ENCODE peak calls at places on chromosomes 2 and 18, in eight cellular contexts. M is heart right ventricle; F is tibial artery; Y is gastrocnemius medialis; N is CD8-positive, alpha-beta memory T cell; T is left ventricle myocardium inferior; B is body of pancreas; S is breast epithelium. V is an unnamed sample.

GRCh38 chr18:47265197-47265596 is 13.7 kb upstream of the SKOR2 start:
- DNase-seq in M (no peak), F (no peak), Y (no peak), N (no peak), T (no peak), B (no peak), S (no peak), V (no peak)

GRCh38 chr2:68594674-68595492 is 48.5 kb upstream of the PROKR1 start:
- DNase-seq in M (peak; percentile 10), F (no peak), Y (no peak), N (peak; percentile 37), T (peak; percentile 21), B (peak; percentile 47), S (no peak), V (no peak)

GRCh38 chr2:20617892-20618467 is 32.9 kb downstream of the HS1BP3 start:
- DNase-seq in M (peak; percentile 98), F (peak; percentile 100), Y (peak; percentile 99), N (no peak), T (peak; percentile 98), B (peak; percentile 97), S (peak; percentile 84), V (peak; percentile 98)

GRCh38 chr2:12556762-12557161 is 160.0 kb upstream of the TRIB2 start:
- DNase-seq in M (no peak), F (no peak), Y (no peak), N (no peak), T (no peak), B (no peak), S (no peak), V (no peak)

GRCh38 chr2:17539993-17540812 is at the start of gene VSNL1:
- DNase-seq in M (peak; percentile 76), F (peak; percentile 82), Y (peak; percentile 51), N (no peak), T (peak; percentile 73), B (peak; percentile 92), S (peak; percentile 78), V (peak; percentile 5)

GRCh38 chr2:45345331-45346305 is 265.4 kb downstream of the SRBD1 start:
- DNase-seq in M (no peak), F (no peak), Y (no peak), N (no peak), T (no peak), B (no peak), S (no peak), V (no peak)

GRCh38 chr2:231016576-231017249 is 20.6 kb upstream of the C2orf72 start:
- DNase-seq in M (no peak), F (no peak), Y (no peak), N (no peak), T (no peak), B (no peak), S (no peak), V (no peak)

GRCh38 chr18:62697636-62698035 is 17.7 kb upstream of the PHLPP1 start:
- DNase-seq in M (no peak), F (no peak), Y (no peak), N (no peak), T (no peak), B (no peak), S (no peak), V (no peak)

GRCh38 chr2:19746611-19747309 is 155.0 kb downstream of the TTC32 start:
- DNase-seq in M (no peak), F (no peak), Y (no peak), N (no peak), T (no peak), B (no peak), S (peak; percentile 17), V (no peak)

GRCh38 chr2:44960871-44961270 is 19.4 kb downstream of the SIX3 start:
- DNase-seq in M (no peak), F (no peak), Y (no peak), N (no peak), T (no peak), B (no peak), S (no peak), V (no peak)

GRCh38 chr2:218130373-218130772 is 4.5 kb downstream of the CXCR2 start:
- DNase-seq in M (no peak), F (no peak), Y (no peak), N (no peak), T (no peak), B (no peak), S (no peak), V (no peak)

GRCh38 chr2:105879106-105879797 is 134.5 kb downstream of the NCK2 start:
- DNase-seq in M (no peak), F (no peak), Y (no peak), N (no peak), T (no peak), B (no peak), S (no peak), V (no peak)

GRCh38 chr2:235799281-235799680 is 305.4 kb downstream of the AGAP1 start:
- DNase-seq in M (no peak), F (no peak), Y (no peak), N (no peak), T (no peak), B (no peak), S (no peak), V (no peak)

GRCh38 chr2:8682719-8683667 is 1.1 kb downstream of the ID2 start:
- DNase-seq in M (no peak), F (peak; percentile 78), Y (no peak), N (peak; percentile 67), T (no peak), B (peak; percentile 42), S (peak; percentile 40), V (no peak)

GRCh38 chr2:8479298-8479697 is 202.6 kb upstream of the ID2 start:
- DNase-seq in M (peak; percentile 63), F (peak; percentile 35), Y (no peak), N (no peak), T (peak; percentile 44), B (peak; percentile 43), S (no peak), V (no peak)

GRCh38 chr2:238420878-238421694 is 5.6 kb upstream of the ASB1 start:
- DNase-seq in M (no peak), F (no peak), Y (no peak), N (no peak), T (no peak), B (no peak), S (peak; percentile 83), V (no peak)

GRCh38 chr2:238421695-238422035 is 5.1 kb upstream of the ASB1 start:
- DNase-seq in M (no peak), F (no peak), Y (no peak), N (no peak), T (no peak), B (no peak), S (no peak), V (no peak)

GRCh38 chr2:238422940-238423339 is 3.8 kb upstream of the ASB1 start:
- DNase-seq in M (no peak), F (no peak), Y (no peak), N (no peak), T (no peak), B (no peak), S (no peak), V (no peak)

GRCh38 chr2:238423561-238424312 is 3.0 kb upstream of the ASB1 start:
- DNase-seq in M (no peak), F (no peak), Y (no peak), N (no peak), T (no peak), B (no peak), S (no peak), V (no peak)

GRCh38 chr2:238422285-238422684 is 4.4 kb upstream of the ASB1 start:
- DNase-seq in M (no peak), F (no peak), Y (no peak), N (no peak), T (no peak), B (no peak), S (no peak), V (no peak)
- H3K4me1 ChIP-seq in M (peaks cover 39% of the 10 kb centered on the region), F (peaks cover 5% of the 10 kb centered on the region), Y (peaks cover 21% of the 10 kb centered on the region), N (peaks cover 9% of the 10 kb centered on the region), T (peaks cover 56% of the 10 kb centered on the region), B (peaks cover 7% of the 10 kb centered on the region), S (no peaks in the 10 kb centered on the region), V (peaks cover 16% of the 10 kb centered on the region)

GRCh38 chr2:216344958-216345315 is 27.3 kb downstream of the MARCHF4 start:
- DNase-seq in M (no peak), F (no peak), Y (no peak), N (no peak), T (no peak), B (no peak), S (no peak), V (no peak)
- H3K4me1 ChIP-seq in M (peaks cover 19% of the 10 kb centered on the region), F (peaks cover 3% of the 10 kb centered on the region), Y (peaks cover 6% of the 10 kb centered on the region), N (peaks cover 31% of the 10 kb centered on the region), T (peaks cover 18% of the 10 kb centered on the region), B (no peaks in the 10 kb centered on the region), S (no peaks in the 10 kb centered on the region), V (peaks cover 10% of the 10 kb centered on the region)

GRCh38 chr2:47034973-47035609 is 119.5 kb upstream of the MCFD2 start:
- DNase-seq in M (peak; percentile 65), F (no peak), Y (no peak), N (no peak), T (peak; percentile 49), B (peak; percentile 72), S (peak; percentile 40), V (no peak)
- H3K4me1 ChIP-seq in M (peaks cover 77% of the 10 kb centered on the region), F (peaks cover 62% of the 10 kb centered on the region), Y (peaks cover 76% of the 10 kb centered on the region), N (no peaks in the 10 kb centered on the region), T (peaks cover 95% of the 10 kb centered on the region), B (peaks cover 44% of the 10 kb centered on the region), S (peaks cover 30% of the 10 kb centered on the region), V (peaks cover 79% of the 10 kb centered on the region)

GRCh38 chr2:217108575-217109027 is 248.7 kb upstream of the TNP1 start:
- DNase-seq in M (no peak), F (no peak), Y (no peak), N (no peak), T (no peak), B (no peak), S (no peak), V (no peak)

GRCh38 chr2:217105733-217106649 is 246.1 kb upstream of the TNP1 start:
- DNase-seq in M (no peak), F (peak; percentile 76), Y (no peak), N (no peak), T (no peak), B (no peak), S (no peak), V (peak; percentile 58)

GRCh38 chr2:217107480-217107879 is 247.6 kb upstream of the TNP1 start:
- DNase-seq in M (no peak), F (no peak), Y (no peak), N (no peak), T (no peak), B (no peak), S (no peak), V (no peak)

GRCh38 chr2:217108086-217108485 is 248.2 kb upstream of the TNP1 start:
- DNase-seq in M (no peak), F (no peak), Y (no peak), N (no peak), T (no peak), B (no peak), S (no peak), V (no peak)

GRCh38 chr2:217106650-217107014 is 246.8 kb upstream of the TNP1 start:
- DNase-seq in M (no peak), F (no peak), Y (no peak), N (no peak), T (no peak), B (no peak), S (no peak), V (no peak)
- H3K4me1 ChIP-seq in M (peaks cover 4% of the 10 kb centered on the region), F (peaks cover 15% of the 10 kb centered on the region), Y (no peaks in the 10 kb centered on the region), N (no peaks in the 10 kb centered on the region), T (no peaks in the 10 kb centered on the region), B (no peaks in the 10 kb centered on the region), S (no peaks in the 10 kb centered on the region), V (peaks cover 2% of the 10 kb centered on the region)

GRCh38 chr2:38386831-38387230 is 9.8 kb upstream of the ATL2 start:
- DNase-seq in M (no peak), F (no peak), Y (no peak), N (no peak), T (no peak), B (no peak), S (no peak), V (no peak)
- H3K4me1 ChIP-seq in M (no peaks in the 10 kb centered on the region), F (peaks cover 5% of the 10 kb centered on the region), Y (no peaks in the 10 kb centered on the region), N (peaks cover 16% of the 10 kb centered on the region), T (no peaks in the 10 kb centered on the region), B (no peaks in the 10 kb centered on the region), S (no peaks in the 10 kb centered on the region), V (peaks cover 22% of the 10 kb centered on the region)

GRCh38 chr2:215156453-215156852 is 18.0 kb upstream of the ABCA12 start:
- DNase-seq in M (no peak), F (no peak), Y (no peak), N (no peak), T (no peak), B (no peak), S (no peak), V (no peak)
- H3K4me1 ChIP-seq in M (no peaks in the 10 kb centered on the region), F (no peaks in the 10 kb centered on the region), Y (no peaks in the 10 kb centered on the region), N (no peaks in the 10 kb centered on the region), T (no peaks in the 10 kb centered on the region), B (no peaks in the 10 kb centered on the region), S (no peaks in the 10 kb centered on the region), V (no peaks in the 10 kb centered on the region)